ENCODE peak calls at places on chromosomes 12 and 14, in eight cellular contexts. E is tibial nerve, H is mammary epithelial cell, R is heart right ventricle, Z is psoas muscle, O is foreskin fibroblast, X is SK-N-SH, T is BJ. U is an unnamed sample.
A peak's percentile ranks its signal among the peaks of the same experiment; 100 is the strongest.

GRCh38 chr12:115693970-115694369 is 583.5 kb downstream of the MED13L start:
- DNase-seq in E (no peak), H (no peak), O (no peak), R (no peak), X (no peak), T (no peak), Z (no peak), U (no peak)

GRCh38 chr12:69682136-69682755 is 16.9 kb downstream of the BEST3 start:
- DNase-seq in R (no peak), E (no peak), O (no peak), H (no peak), X (no peak), Z (no peak), T (no peak), U (no peak)

GRCh38 chr12:104358353-104359003 is 54.9 kb downstream of the EID3 start:
- DNase-seq in Z (peak; percentile 67), E (peak; percentile 36), T (no peak), O (peak; percentile 37), X (peak; percentile 58), H (peak; percentile 40), R (peak; percentile 35), U (peak; percentile 65)

GRCh38 chr14:104865631-104866441 is 768 bp downstream of the CEP170B start:
- DNase-seq in E (peak; percentile 38), T (peak; percentile 11), X (peak; percentile 80), Z (peak; percentile 83), H (peak; percentile 81), R (peak; percentile 65), O (peak; percentile 76), U (peak; percentile 91)

GRCh38 chr12:26845984-26846383 is 13.0 kb upstream of the ITPR2 start:
- DNase-seq in E (no peak), H (no peak), R (no peak), X (peak; percentile 67), T (no peak), Z (no peak), O (no peak), U (no peak)

GRCh38 chr12:55385911-55386310 is 14.4 kb upstream of the OR6C65 start:
- DNase-seq in O (no peak), H (no peak), Z (no peak), E (no peak), T (no peak), X (no peak), R (no peak), U (no peak)

GRCh38 chr12:116160196-116160595 is 117.3 kb downstream of the MED13L start:
- DNase-seq in T (no peak), X (no peak), E (no peak), R (no peak), O (no peak), Z (no peak), H (peak; percentile 85), U (peak; percentile 93)

GRCh38 chr14:31978423-31978822 is 98.7 kb upstream of the ARHGAP5 start:
- DNase-seq in R (no peak), X (no peak), O (no peak), Z (no peak), T (no peak), H (no peak), E (no peak), U (no peak)

GRCh38 chr12:28973491-28973890 is 175.6 kb upstream of the FAR2 start:
- DNase-seq in R (no peak), Z (no peak), E (no peak), T (no peak), O (no peak), X (no peak), H (no peak), U (no peak)

GRCh38 chr12:115404761-115405470 is 720.9 kb upstream of the TBX3 start:
- DNase-seq in T (peak; percentile 91), O (peak; percentile 73), Z (no peak), E (no peak), X (no peak), R (no peak), H (peak; percentile 64), U (peak; percentile 54)

GRCh38 chr14:65565948-65566347 is 153.4 kb downstream of the FUT8 start:
- DNase-seq in O (no peak), H (no peak), T (no peak), X (no peak), R (no peak), E (no peak), Z (no peak), U (no peak)

GRCh38 chr14:32306549-32306948 is 22.5 kb upstream of the AKAP6 start:
- DNase-seq in Z (no peak), T (no peak), E (no peak), H (no peak), X (no peak), O (no peak), R (no peak), U (peak; percentile 36)

GRCh38 chr12:11652351-11653040 is 3.0 kb downstream of the ETV6 start:
- DNase-seq in E (no peak), O (peak; percentile 56), T (no peak), H (peak; percentile 68), Z (no peak), R (no peak), X (no peak), U (no peak)

GRCh38 chr12:77888611-77889010 is 57.9 kb downstream of the NAV3 start:
- DNase-seq in X (no peak), O (peak; percentile 74), T (no peak), Z (no peak), H (peak; percentile 89), R (no peak), E (no peak), U (peak; percentile 94)

GRCh38 chr14:52399104-52399503 is 85.0 kb downstream of the PTGER2 start:
- DNase-seq in R (no peak), O (no peak), X (no peak), T (no peak), H (no peak), Z (no peak), E (no peak), U (no peak)

GRCh38 chr12:25384038-25384953 is 133.6 kb upstream of the KRAS start:
- DNase-seq in O (no peak), H (no peak), E (no peak), Z (no peak), R (no peak), T (no peak), X (no peak), U (peak; percentile 15)
- H3K4me3 ChIP-seq in O (peak overlapping the region; percentile 87), H (no peak overlapping the region), E (peak overlapping the region; percentile 77), Z (peak overlapping the region; percentile 85), R (peak overlapping the region; percentile 61), T (peak overlapping the region; percentile 69), X (peak overlapping the region; percentile 96), U (no peak overlapping the region)

GRCh38 chr12:74539765-74540526 is 2.3 kb downstream of the ATXN7L3B start:
- DNase-seq in O (no peak), R (no peak), X (no peak), Z (no peak), T (no peak), H (no peak), E (no peak), U (no peak)

GRCh38 chr12:74537126-74537706 is 419 bp upstream of the ATXN7L3B start:
- DNase-seq in O (peak; percentile 29), R (no peak), Z (no peak), H (peak; percentile 53), E (no peak), T (peak; percentile 9), X (peak; percentile 50), U (peak; percentile 59)

GRCh38 chr12:74539261-74539660 is 1.6 kb downstream of the ATXN7L3B start:
- DNase-seq in E (no peak), H (no peak), X (peak; percentile 3), O (no peak), R (no peak), Z (no peak), T (no peak), U (no peak)

GRCh38 chr12:74537707-74538385 is at the start of gene ATXN7L3B:
- DNase-seq in O (peak; percentile 91), H (peak; percentile 94), X (peak; percentile 90), T (peak; percentile 66), R (peak; percentile 96), Z (peak; percentile 97), E (peak; percentile 79), U (peak; percentile 95)

DNA sequence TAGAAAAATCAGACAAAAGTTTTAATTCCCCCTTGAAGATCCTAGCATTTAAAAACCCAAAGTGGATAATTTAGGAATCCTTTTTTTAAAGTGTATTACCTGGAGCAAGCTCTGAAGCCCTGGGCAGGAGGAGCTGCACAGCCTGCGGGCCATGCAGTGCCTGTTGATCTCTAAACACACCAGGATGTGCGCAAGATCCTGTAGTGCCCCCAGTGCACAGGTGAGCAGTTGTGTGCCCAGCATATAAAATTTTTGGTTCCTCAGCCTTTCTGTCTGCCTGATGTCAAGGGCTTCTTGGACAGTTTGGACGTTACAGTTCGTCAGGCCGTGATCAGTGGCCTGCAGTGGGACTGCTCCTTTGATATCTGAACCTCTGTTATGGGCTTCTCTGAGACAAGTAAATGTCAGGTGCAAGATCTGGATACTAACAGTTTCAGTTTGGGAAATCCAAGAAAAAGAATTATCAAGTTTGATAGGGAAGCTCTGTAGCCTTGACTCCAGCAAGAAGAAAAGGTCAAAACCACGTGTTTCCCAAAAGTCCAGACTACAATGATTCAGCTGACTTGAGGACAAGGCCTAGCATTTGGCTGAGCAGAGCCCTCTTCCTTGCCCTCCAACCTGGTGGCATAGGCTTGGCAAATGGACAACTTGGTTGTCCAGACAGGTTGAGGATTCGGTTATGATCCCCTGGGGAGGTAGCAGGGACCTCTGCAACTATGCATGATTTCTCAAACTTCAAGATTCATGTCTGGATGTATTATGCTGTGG is 1.0 kb downstream of the ATXN7L3B start:
- DNase-seq in H (peak; percentile 21), X (peak; percentile 11), O (no peak), T (no peak), R (no peak), E (no peak), Z (no peak), U (no peak)
- TF ChIP-seq CTCF in H (no peak), X (no peak), O (no peak), T (no peak), R (no peak), E (no peak), Z (no peak), U (no peak)

GRCh38 chr12:46354799-46355194 is 17.8 kb downstream of the SLC38A2 start:
- DNase-seq in H (no peak), T (no peak), O (no peak), E (no peak), R (no peak), X (no peak), Z (no peak), U (peak; percentile 16)

GRCh38 chr12:46351861-46352595 is 20.5 kb downstream of the SLC38A2 start:
- DNase-seq in H (no peak), R (no peak), Z (no peak), E (no peak), O (no peak), X (no peak), T (no peak), U (no peak)

GRCh38 chr12:46351138-46351537 is 21.4 kb downstream of the SLC38A2 start:
- DNase-seq in R (no peak), E (no peak), O (no peak), X (no peak), T (no peak), H (no peak), Z (no peak), U (no peak)

GRCh38 chr12:46356655-46357437 is 15.7 kb downstream of the SLC38A2 start:
- DNase-seq in O (no peak), X (no peak), T (no peak), R (no peak), Z (no peak), H (no peak), E (no peak), U (no peak)

GRCh38 chr12:46354111-46354798 is 18.3 kb downstream of the SLC38A2 start:
- DNase-seq in R (no peak), X (no peak), O (no peak), Z (no peak), T (no peak), H (no peak), E (no peak), U (peak; percentile 10)
- H3K4me3 ChIP-seq in R (no peak overlapping the region), X (no peak overlapping the region), O (no peak overlapping the region), Z (no peak overlapping the region), T (no peak overlapping the region), H (no peak overlapping the region), E (no peak overlapping the region), U (no peak overlapping the region)

GRCh38 chr12:108814462-108815211 is 42.7 kb downstream of the SSH1 start:
- DNase-seq in R (no peak), T (no peak), E (no peak), H (peak; percentile 99), O (no peak), Z (no peak), X (no peak), U (peak; percentile 99)
- TF ChIP-seq CTCF in R (no peak), T (no peak), E (no peak), H (no peak), O (no peak), Z (no peak), X (no peak), U (no peak)

U was measured in epithelial cell of esophagus.